ENCODE peak calls at places on chromosomes 16 and 17, in five cellular contexts. One of them, this sample, is unnamed.
A peak's percentile ranks its signal among the peaks of the same experiment; 100 is the strongest.

GRCh38 chr16:59573528-59574271 is 839.6 kb upstream of the GOT2 start:
- DNase-seq in esophagus squamous epithelium: no peak
- DNase-seq in lower lobe of right lung: no peak
- DNase-seq in kidney: no peak
- DNase-seq in esophagus muscularis mucosa: no peak
- DNase-seq in this sample: peak; percentile 20

GRCh38 chr16:67403976-67404555 is 10.8 kb upstream of the TPPP3 start:
- DNase-seq in esophagus squamous epithelium: no peak
- DNase-seq in lower lobe of right lung: no peak
- DNase-seq in kidney: no peak
- DNase-seq in esophagus muscularis mucosa: no peak
- DNase-seq in this sample: no peak

GRCh38 chr16:75320435-75320834 is 69.0 kb upstream of the BCAR1 start:
- DNase-seq in esophagus squamous epithelium: no peak
- DNase-seq in lower lobe of right lung: no peak
- DNase-seq in kidney: no peak
- DNase-seq in esophagus muscularis mucosa: no peak
- DNase-seq in this sample: no peak

GRCh38 chr16:2196162-2196980 is at the start of gene CASKIN1:
- DNase-seq in esophagus squamous epithelium: no peak
- DNase-seq in lower lobe of right lung: no peak
- DNase-seq in kidney: no peak
- DNase-seq in esophagus muscularis mucosa: no peak
- DNase-seq in this sample: no peak

GRCh38 chr16:1309888-1310831 is 724 bp downstream of the UBE2I start:
- DNase-seq in esophagus squamous epithelium: no peak
- DNase-seq in lower lobe of right lung: peak; percentile 73
- DNase-seq in kidney: no peak
- DNase-seq in esophagus muscularis mucosa: no peak
- DNase-seq in this sample: peak; percentile 52

GRCh38 chr17:17669081-17669850 is 12.0 kb upstream of the RAI1 start:
- DNase-seq in esophagus squamous epithelium: no peak
- DNase-seq in lower lobe of right lung: no peak
- DNase-seq in kidney: no peak
- DNase-seq in esophagus muscularis mucosa: no peak
- DNase-seq in this sample: peak; percentile 11

GRCh38 chr17:13162361-13162760 is 144.5 kb upstream of the ELAC2 start:
- DNase-seq in esophagus squamous epithelium: no peak
- DNase-seq in lower lobe of right lung: no peak
- DNase-seq in kidney: no peak
- DNase-seq in esophagus muscularis mucosa: no peak
- DNase-seq in this sample: no peak

GRCh38 chr16:67246081-67246944 is 968 bp downstream of the FHOD1 start:
- DNase-seq in esophagus squamous epithelium: no peak
- DNase-seq in lower lobe of right lung: peak; percentile 95
- DNase-seq in kidney: peak; percentile 97
- DNase-seq in esophagus muscularis mucosa: no peak
- DNase-seq in this sample: peak; percentile 77

GRCh38 chr17:64388961-64389565 is 1.6 kb downstream of the PECAM1 start:
- DNase-seq in esophagus squamous epithelium: no peak
- DNase-seq in lower lobe of right lung: no peak
- DNase-seq in kidney: peak; percentile 39
- DNase-seq in esophagus muscularis mucosa: no peak
- DNase-seq in this sample: no peak

GRCh38 chr17:7988750-7989178 is 13.7 kb upstream of the GUCY2D start:
- DNase-seq in esophagus squamous epithelium: no peak
- DNase-seq in lower lobe of right lung: no peak
- DNase-seq in kidney: no peak
- DNase-seq in esophagus muscularis mucosa: no peak
- DNase-seq in this sample: peak; percentile 94

GRCh38 chr16:19153876-19154275 is 14.2 kb upstream of the SYT17 start:
- DNase-seq in esophagus squamous epithelium: no peak
- DNase-seq in lower lobe of right lung: no peak
- DNase-seq in kidney: no peak
- DNase-seq in esophagus muscularis mucosa: no peak
- DNase-seq in this sample: peak; percentile 15

GRCh38 chr17:263271-263670 is 81.8 kb upstream of the DOC2B start:
- DNase-seq in esophagus squamous epithelium: no peak
- DNase-seq in lower lobe of right lung: peak; percentile 13
- DNase-seq in kidney: peak; percentile 31
- DNase-seq in esophagus muscularis mucosa: no peak
- DNase-seq in this sample: no peak

GRCh38 chr16:27363246-27363632 is 38.7 kb upstream of the IL21R start:
- DNase-seq in esophagus squamous epithelium: no peak
- DNase-seq in lower lobe of right lung: no peak
- DNase-seq in kidney: no peak
- DNase-seq in esophagus muscularis mucosa: no peak
- DNase-seq in this sample: no peak
- TF ChIP-seq CTCF in esophagus squamous epithelium: no peak
- TF ChIP-seq CTCF in lower lobe of right lung: no peak
- TF ChIP-seq CTCF in kidney: no peak
- TF ChIP-seq CTCF in esophagus muscularis mucosa: no peak
- TF ChIP-seq CTCF in this sample: no peak

GRCh38 chr17:80071116-80071980 is 30.0 kb upstream of the GAA start:
- DNase-seq in esophagus squamous epithelium: no peak
- DNase-seq in lower lobe of right lung: no peak
- DNase-seq in kidney: peak; percentile 90
- DNase-seq in esophagus muscularis mucosa: no peak
- DNase-seq in this sample: peak; percentile 86
- H3K4me3 ChIP-seq in esophagus squamous epithelium: peak overlapping the region; percentile 58
- H3K4me3 ChIP-seq in lower lobe of right lung: peak overlapping the region; percentile 50
- H3K4me3 ChIP-seq in kidney: peak overlapping the region; percentile 60
- H3K4me3 ChIP-seq in esophagus muscularis mucosa: peak overlapping the region; percentile 58
- H3K4me3 ChIP-seq in this sample: peak overlapping the region; percentile 60

DNA sequence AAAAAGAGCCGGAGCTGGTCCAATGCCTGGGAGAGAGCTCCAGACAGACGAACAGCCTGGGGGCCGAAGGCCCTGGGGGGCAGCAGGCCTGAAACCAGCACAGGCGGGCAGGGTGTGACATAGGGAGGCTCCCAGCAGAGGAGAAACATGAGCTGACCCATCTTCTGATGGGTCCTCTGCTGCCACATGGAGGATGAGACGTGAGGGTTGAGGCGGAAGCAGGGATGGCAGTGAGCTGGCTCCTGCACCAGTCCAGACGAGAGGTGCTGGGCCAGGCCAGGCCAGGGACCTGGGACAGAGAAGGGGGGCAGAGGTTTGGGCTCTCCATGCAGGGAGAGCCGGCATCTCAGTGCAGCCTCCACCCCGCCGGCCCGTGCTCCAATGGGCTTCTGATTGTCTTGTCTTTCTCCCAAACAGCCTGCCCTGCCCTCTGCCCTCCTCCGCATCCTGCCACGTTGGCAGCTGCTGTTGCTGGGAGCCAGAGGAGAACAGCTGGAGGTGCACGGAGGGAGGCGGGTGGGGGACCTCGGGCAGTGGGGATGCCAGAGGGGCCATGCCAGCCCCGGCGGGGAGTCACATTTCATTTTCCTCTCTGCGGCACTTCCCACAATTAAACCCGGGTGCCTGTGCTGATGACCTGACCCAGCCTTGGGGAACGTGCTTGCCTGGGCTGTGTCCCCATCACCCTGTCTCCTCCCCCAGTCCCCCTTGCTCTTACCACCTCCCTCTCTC is 139.0 kb upstream of the GSE1 start:
- DNase-seq in esophagus squamous epithelium: no peak
- DNase-seq in lower lobe of right lung: no peak
- DNase-seq in kidney: no peak
- DNase-seq in esophagus muscularis mucosa: no peak
- DNase-seq in this sample: no peak
- TF ChIP-seq CTCF in esophagus squamous epithelium: no peak
- TF ChIP-seq CTCF in lower lobe of right lung: no peak
- TF ChIP-seq CTCF in kidney: no peak
- TF ChIP-seq CTCF in esophagus muscularis mucosa: no peak
- TF ChIP-seq CTCF in this sample: no peak

GRCh38 chr17:2048805-2049204 is 6.1 kb upstream of the HIC1 start:
- DNase-seq in esophagus squamous epithelium: no peak
- DNase-seq in lower lobe of right lung: no peak
- DNase-seq in kidney: no peak
- DNase-seq in esophagus muscularis mucosa: no peak
- DNase-seq in this sample: no peak

GRCh38 chr17:2049333-2050245 is 5.3 kb upstream of the HIC1 start:
- DNase-seq in esophagus squamous epithelium: no peak
- DNase-seq in lower lobe of right lung: peak; percentile 92
- DNase-seq in kidney: peak; percentile 94
- DNase-seq in esophagus muscularis mucosa: peak; percentile 96
- DNase-seq in this sample: peak; percentile 78

GRCh38 chr17:2051388-2052237 is 3.3 kb upstream of the HIC1 start:
- DNase-seq in esophagus squamous epithelium: no peak
- DNase-seq in lower lobe of right lung: no peak
- DNase-seq in kidney: peak; percentile 80
- DNase-seq in esophagus muscularis mucosa: no peak
- DNase-seq in this sample: no peak

GRCh38 chr17:2050246-2050866 is 4.5 kb upstream of the HIC1 start:
- DNase-seq in esophagus squamous epithelium: no peak
- DNase-seq in lower lobe of right lung: peak; percentile 78
- DNase-seq in kidney: peak; percentile 95
- DNase-seq in esophagus muscularis mucosa: peak; percentile 93
- DNase-seq in this sample: no peak

DNA sequence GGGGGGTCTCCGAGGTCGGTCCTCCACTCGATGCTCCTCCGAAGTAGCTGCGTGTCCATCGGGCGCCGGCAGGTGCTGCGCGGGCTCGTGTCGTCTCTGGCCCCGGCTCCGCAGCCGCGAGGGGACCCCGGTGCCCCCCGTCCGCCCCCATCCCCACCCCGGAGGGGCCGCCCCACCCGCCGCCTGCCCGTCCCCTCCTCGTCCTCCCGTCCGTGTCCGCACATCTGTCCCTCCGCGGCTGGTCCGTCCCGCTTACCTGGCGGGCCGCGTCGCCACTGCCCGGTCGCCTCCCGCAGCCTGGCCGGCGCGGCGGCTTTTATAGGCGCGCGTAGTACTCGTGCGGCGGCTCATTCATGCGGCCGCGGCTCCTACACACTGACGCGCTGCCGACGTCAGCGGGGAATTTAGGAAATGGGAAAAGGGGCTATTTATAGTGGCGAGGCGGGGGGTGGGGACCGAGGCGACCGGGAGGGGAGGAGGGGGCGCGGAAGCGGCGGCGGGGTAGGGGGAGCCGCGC is 4.0 kb upstream of the HIC1 start:
- DNase-seq in esophagus squamous epithelium: no peak
- DNase-seq in lower lobe of right lung: no peak
- DNase-seq in kidney: peak; percentile 84
- DNase-seq in esophagus muscularis mucosa: no peak
- DNase-seq in this sample: no peak
- H3K4me3 ChIP-seq in esophagus squamous epithelium: peak overlapping the region; percentile 95
- H3K4me3 ChIP-seq in lower lobe of right lung: peak overlapping the region; percentile 61
- H3K4me3 ChIP-seq in kidney: peak overlapping the region; percentile 37
- H3K4me3 ChIP-seq in esophagus muscularis mucosa: peak overlapping the region; percentile 95
- H3K4me3 ChIP-seq in this sample: peak overlapping the region; percentile 48

DNA sequence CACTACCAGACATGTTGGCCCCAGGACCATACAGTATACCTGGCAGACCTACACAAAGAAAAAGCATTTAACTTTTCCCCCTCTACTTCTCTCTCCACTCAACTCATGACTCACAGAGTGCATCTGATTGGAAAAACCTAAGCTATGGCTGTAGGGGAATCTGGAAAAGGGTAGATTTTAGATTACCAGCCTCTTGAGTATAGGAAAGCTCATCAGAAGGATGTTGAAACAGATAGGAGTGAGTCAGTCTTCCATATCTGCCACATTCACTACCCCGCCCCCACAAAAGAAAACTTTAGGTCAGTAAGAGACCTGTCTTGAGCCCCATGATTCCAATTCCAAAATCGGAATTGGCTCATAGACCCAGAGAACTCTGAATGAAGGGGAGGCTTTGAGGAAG is 12.3 kb downstream of the KRT9 start:
- DNase-seq in esophagus squamous epithelium: no peak
- DNase-seq in lower lobe of right lung: no peak
- DNase-seq in kidney: no peak
- DNase-seq in esophagus muscularis mucosa: no peak
- DNase-seq in this sample: peak; percentile 51
- TF ChIP-seq CTCF in esophagus squamous epithelium: no peak
- TF ChIP-seq CTCF in lower lobe of right lung: no peak
- TF ChIP-seq CTCF in kidney: no peak
- TF ChIP-seq CTCF in esophagus muscularis mucosa: no peak
- TF ChIP-seq CTCF in this sample: no peak

DNA sequence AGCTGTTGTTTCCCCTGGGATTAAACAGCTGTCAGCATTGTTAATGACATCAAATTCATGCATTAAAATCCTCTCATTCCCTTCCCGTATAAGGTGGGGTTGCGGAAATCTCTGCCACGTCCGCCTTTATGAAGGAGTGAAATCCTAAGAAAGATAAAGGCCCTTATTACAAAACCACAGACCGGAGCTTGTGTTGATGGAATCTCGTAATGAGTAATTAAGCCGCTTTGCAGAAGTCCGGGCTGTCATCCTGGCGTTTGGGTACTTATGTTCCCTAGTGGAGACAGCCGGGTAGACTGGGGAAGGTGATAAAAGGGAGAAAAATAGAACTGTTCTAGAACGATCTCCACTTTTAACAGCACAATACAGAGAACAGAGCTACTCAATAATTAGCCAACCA is 627.5 kb downstream of the MAF start:
- DNase-seq in esophagus squamous epithelium: no peak
- DNase-seq in lower lobe of right lung: no peak
- DNase-seq in kidney: no peak
- DNase-seq in esophagus muscularis mucosa: no peak
- DNase-seq in this sample: no peak
- H3K4me3 ChIP-seq in esophagus squamous epithelium: peak overlapping the region; percentile 26
- H3K4me3 ChIP-seq in lower lobe of right lung: no peak overlapping the region
- H3K4me3 ChIP-seq in kidney: no peak overlapping the region
- H3K4me3 ChIP-seq in esophagus muscularis mucosa: no peak overlapping the region
- H3K4me3 ChIP-seq in this sample: no peak overlapping the region

This sample was measured in fibroblast of the aortic adventitia.